ENCODE peak calls at places on chromosomes 11 and 22, in four cellular contexts. Z is GM12878, V is K562, G is HepG2. J is an unnamed sample.

GRCh38 chr11:57116654-57117053 is 65.1 kb upstream of the LRRC55 start:
- DNase-seq in V (peak), Z (no peak), G (peak), J (peak)

GRCh38 chr11:27116684-27117083 is 76.1 kb downstream of the BBOX1 start:
- DNase-seq in V (no peak), Z (no peak), G (no peak), J (peak)

GRCh38 chr11:9739108-9739507 is 75.2 kb downstream of the SWAP70 start:
- DNase-seq in G (no peak), V (no peak), Z (no peak), J (no peak)

GRCh38 chr11:2912498-2912897 is 16.7 kb downstream of the PHLDA2 start:
- DNase-seq in G (peak), Z (no peak), V (peak), J (no peak)

GRCh38 chr11:72617080-72617744 is 57.0 kb downstream of the PDE2A start:
- DNase-seq in G (no peak), V (no peak), Z (no peak), J (no peak)

GRCh38 chr11:122157540-122158173 is 41.6 kb upstream of the BLID start:
- DNase-seq in V (no peak), Z (no peak), G (no peak), J (no peak)

GRCh38 chr11:33257160-33257896 is at the start of gene HIPK3:
- DNase-seq in G (peak), V (peak), Z (no peak), J (peak)

GRCh38 chr11:87454246-87454645 is 416.5 kb downstream of the TMEM135 start:
- DNase-seq in V (no peak), G (no peak), Z (peak), J (no peak)

GRCh38 chr11:96081561-96081960 is 157.7 kb upstream of the MTMR2 start:
- DNase-seq in G (no peak), Z (no peak), V (no peak), J (no peak)

GRCh38 chr22:43308451-43309235 is 34.5 kb downstream of the SCUBE1 start:
- DNase-seq in G (no peak), V (no peak), Z (no peak), J (no peak)

GRCh38 chr11:2752204-2752772 is 52.5 kb upstream of the KCNQ1OT1 start:
- DNase-seq in G (no peak), V (no peak), Z (no peak), J (no peak)

GRCh38 chr11:32489464-32489863 is 54.1 kb upstream of the WT1 start:
- DNase-seq in V (peak), G (no peak), Z (no peak), J (no peak)

GRCh38 chr22:36334081-36334831 is 53.5 kb downstream of the MYH9 start:
- DNase-seq in Z (no peak), G (no peak), V (peak), J (no peak)

GRCh38 chr11:22193348-22194051 is 615 bp downstream of the ANO5 start:
- DNase-seq in V (peak), G (no peak), Z (no peak), J (peak)

GRCh38 chr11:13160745-13161144 is 116.8 kb upstream of the BMAL1 start:
- DNase-seq in V (no peak), G (no peak), Z (no peak), J (no peak)

GRCh38 chr11:122198291-122198983 is 82.4 kb upstream of the BLID start:
- DNase-seq in G (no peak), Z (no peak), V (no peak), J (no peak)

GRCh38 chr11:20672575-20672974 is 3.2 kb downstream of the NELL1 start:
- DNase-seq in G (peak), V (peak), Z (no peak), J (no peak)

GRCh38 chr22:38135133-38135706 is 24.7 kb upstream of the BAIAP2L2 start:
- DNase-seq in V (no peak), Z (no peak), G (no peak), J (no peak)

GRCh38 chr22:49663311-49663711 is 164.4 kb downstream of the BRD1 start:
- DNase-seq in G (no peak), V (no peak), Z (no peak), J (no peak)

GRCh38 chr22:44080936-44081853 is 57.1 kb downstream of the PARVB start:
- DNase-seq in G (peak), V (peak), Z (no peak), J (peak)

GRCh38 chr22:23180893-23181762 is 819 bp downstream of the BCR start:
- DNase-seq in G (no peak), V (peak), Z (no peak), J (no peak)

GRCh38 chr11:4882543-4882942 is 843 bp downstream of the OR51T1 start:
- DNase-seq in G (no peak), V (peak), Z (no peak), J (no peak)

DNA sequence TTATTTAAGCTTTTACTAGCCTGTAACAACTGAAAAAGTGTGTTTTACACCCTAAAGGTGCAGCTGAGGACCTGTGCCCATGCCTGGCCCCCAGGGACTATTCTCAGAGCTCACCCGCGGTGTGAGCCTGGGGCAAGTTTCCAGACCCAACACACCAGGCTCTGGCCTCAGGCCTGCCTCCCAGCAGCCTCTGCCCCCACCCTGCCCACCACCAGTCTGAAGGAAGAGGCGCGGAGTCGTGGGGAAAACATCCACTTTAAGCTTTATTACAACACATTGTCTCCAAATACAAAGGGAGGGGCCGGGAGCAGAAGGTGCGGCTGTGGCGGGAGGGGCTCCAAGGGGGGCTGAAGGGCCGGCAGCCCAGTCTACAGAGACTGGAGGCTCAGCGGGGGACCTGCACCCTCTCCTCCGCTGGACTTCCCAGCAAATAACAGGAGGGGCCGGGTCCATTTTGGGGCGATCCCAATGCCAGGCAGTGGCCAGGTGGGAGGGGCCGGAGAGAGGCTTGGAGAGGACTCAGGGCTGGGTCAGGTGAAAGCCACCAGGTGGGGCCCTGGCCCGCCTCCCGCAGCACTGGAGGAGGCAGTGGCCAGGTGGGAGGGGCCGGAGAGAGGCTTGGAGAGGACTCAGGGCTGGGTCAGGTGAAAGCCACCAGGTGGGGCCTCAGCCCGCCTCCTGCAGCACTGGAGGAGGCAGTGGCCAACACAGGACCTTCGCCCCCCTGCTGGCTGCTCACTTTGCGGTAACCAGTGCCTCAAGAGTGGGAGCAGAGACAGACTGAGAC is 18.1 kb downstream of the DUSP8 start:
- DNase-seq in Z (no peak), V (no peak), G (no peak), J (no peak)
- TF ChIP-seq BHLHE40 in Z (no peak), V (no peak), G (no peak), J (no peak)

GRCh38 chr22:40414306-40414705 is 43.9 kb downstream of the SGSM3 start:
- DNase-seq in Z (no peak), G (no peak), V (no peak), J (no peak)

GRCh38 chr22:40416267-40416570 is 45.8 kb downstream of the SGSM3 start:
- DNase-seq in V (no peak), G (no peak), Z (no peak), J (no peak)

GRCh38 chr22:40413873-40414272 is 43.5 kb downstream of the SGSM3 start:
- DNase-seq in Z (no peak), V (no peak), G (no peak), J (no peak)

GRCh38 chr22:40415531-40416266 is 45.3 kb downstream of the SGSM3 start:
- DNase-seq in Z (no peak), G (no peak), V (no peak), J (no peak)

GRCh38 chr22:40414838-40415505 is 44.6 kb downstream of the SGSM3 start:
- DNase-seq in V (no peak), Z (no peak), G (no peak), J (no peak)
- TF ChIP-seq TARDBP in V (no peak), Z (no peak), G (no peak), J (no peak)

GRCh38 chr11:19100885-19101284 is 16.1 kb upstream of the ZDHHC13 start:
- DNase-seq in Z (no peak), V (no peak), G (no peak), J (no peak)

GRCh38 chr11:19102521-19102900 is 14.5 kb upstream of the ZDHHC13 start:
- DNase-seq in Z (no peak), V (no peak), G (no peak), J (no peak)

DNA sequence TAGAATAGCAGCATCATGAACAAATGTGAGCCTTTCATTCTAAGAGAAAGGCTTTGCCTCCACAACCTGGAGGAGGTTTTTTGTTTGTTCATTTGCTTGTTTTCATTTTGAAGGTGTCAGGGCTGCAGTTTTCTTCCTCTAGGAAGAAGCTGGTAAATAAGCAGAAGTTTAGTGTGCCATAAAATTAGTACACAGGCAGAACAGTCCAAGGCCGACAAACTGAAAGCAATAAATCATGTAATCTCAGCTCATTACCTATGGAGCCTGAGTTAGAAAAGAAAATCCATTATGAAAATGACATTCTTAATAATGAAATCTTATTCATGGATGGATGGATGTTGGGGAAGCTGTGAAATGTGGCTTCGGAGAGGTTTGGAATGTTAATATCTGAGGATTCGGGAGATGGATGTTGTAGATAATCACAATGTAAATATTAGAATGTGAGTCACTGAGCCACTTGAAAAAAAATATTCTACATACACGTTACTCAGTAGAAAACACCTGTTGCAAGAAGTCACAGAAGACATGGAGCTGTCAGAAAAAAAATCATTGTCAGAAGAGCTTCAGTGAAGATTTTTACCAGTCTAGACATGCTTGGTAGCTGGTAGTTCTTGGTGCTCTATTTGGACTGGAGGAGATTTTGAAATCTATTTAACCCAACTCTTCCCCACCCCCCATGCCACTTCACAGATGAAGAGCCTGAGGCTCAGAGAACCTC is 15.0 kb upstream of the ZDHHC13 start:
- DNase-seq in V (no peak), Z (no peak), G (no peak), J (no peak)
- TF ChIP-seq BHLHE40 in V (no peak), Z (no peak), G (no peak), J (no peak)

DNA sequence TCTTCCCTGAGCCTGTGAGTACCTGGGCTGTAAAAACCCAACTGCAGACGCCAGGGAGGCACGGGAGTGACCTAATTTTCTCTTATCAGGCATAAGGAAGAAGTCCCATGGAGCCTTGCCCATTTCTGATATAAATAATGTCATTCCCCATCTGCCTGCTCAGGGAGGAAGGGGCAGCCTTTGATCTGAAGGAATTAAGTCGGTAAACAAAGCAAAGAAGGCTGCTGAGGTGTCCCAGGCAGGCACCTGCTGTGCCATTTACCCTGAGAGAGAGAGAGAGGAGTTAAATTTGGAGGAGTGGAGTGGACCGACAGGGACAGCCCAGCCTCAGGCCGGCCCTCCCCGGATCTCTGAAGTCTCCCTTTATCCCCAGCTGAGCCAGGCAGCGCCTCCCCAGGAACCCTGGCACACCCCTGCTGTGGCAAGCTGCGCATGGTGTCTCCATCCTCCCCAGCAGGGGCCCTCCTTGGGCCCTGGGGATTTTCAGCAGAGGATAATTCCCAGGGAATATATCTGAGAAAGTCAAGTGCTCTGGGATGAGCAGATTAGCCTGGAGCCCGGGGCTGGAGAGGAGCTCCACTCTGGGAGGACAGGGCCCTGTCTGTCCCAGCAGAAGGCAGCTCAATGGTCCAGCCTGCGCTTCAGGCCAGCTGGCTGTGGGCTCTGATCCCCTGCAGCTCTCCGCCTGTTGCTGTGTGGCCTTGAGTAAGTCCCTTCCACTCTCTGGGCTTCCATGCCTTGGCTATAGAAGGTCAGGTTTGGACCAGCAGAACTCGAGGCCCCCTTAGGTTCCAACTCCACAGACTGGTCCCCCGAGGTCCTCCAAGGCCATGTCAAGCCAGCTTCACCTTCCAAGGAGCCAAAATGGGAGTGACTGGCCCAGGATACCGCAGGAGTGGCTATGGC is 17.5 kb upstream of the CABP7 start:
- DNase-seq in G (no peak), V (no peak), Z (no peak), J (no peak)
- TF ChIP-seq TARDBP in G (no peak), V (no peak), Z (no peak), J (no peak)

GRCh38 chr22:19610518-19611253 is 86.5 kb upstream of the CLDN5 start:
- DNase-seq in Z (no peak), V (no peak), G (no peak), J (no peak)
- TF ChIP-seq BHLHE40 in Z (no peak), V (no peak), G (no peak), J (no peak)

DNA sequence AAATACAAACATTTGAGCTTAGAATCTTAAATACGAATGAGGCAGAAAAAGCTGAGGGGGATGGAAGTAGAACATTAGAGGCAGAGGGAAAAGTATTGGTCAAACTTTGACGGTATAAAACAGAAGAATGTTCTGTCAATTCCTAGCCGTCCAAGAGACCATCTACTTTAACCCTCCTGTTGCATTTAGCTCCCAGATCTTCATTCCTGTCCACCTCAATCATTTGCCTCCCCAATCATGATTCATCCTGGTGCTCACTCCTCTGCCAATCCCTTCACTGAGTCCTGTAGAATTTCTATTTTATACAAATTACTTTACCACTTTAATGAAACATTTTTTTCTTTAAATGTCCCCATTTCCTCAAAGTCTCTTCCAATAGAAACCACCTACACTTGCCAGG is 28.2 kb downstream of the C2CD3 start:
- DNase-seq in G (no peak), V (no peak), Z (no peak), J (no peak)
- TF ChIP-seq TARDBP in G (no peak), V (no peak), Z (no peak), J (no peak)

DNA sequence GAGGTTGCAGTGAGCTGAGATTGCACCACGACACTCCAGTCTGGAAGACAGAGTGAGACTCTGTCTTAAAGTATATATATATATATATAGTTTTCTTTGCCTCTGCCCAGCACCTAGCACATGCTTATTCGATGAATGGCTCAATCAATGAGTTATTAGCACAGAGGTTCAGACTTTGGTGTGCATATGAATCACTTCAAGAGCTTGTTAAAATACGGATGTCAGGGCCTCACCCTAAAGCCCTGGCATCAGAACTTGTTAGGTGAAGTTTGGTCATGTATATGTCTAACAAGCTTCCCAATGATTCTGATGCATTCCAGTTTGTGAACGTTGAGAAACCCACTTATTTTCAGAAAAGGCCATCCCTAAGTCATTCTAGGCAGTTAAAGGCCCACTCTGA is 21.8 kb upstream of the TMEM86A start:
- DNase-seq in G (no peak), V (no peak), Z (no peak), J (no peak)
- TF ChIP-seq BHLHE40 in G (no peak), V (no peak), Z (no peak), J (no peak)

DNA sequence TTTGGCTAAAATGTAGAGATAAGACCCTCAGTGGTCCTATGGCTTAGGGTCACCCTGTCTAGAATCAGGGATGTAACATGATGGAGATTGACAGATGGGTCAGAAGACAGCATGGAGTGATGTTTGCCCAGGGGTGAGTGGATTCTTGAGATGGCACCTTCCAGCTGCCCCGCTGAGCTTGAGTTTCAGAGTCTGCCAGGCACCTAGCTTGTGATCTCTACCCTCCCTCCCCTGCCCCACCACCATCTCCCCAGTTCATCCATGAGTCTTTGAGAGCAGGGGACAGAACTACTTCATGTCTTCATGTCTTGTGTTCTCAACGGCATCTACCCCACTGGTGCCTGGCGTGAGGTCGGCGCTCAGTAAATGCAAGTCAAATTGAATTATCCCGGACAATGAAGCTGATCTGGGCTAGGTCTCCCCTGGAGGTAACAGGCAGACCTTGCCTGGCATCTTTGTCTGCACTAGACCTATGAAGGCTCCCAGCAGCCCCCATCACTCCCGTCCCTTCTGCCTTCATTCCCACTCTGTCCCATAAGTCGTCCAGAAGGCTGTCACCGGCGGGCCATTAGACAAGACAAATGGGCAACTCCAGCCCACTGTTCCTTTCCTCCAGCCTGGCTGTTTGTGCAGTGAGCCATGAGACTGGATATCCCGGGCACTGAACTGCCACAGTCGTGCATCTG is 239.2 kb upstream of the TBCEL start:
- DNase-seq in Z (no peak), V (no peak), G (no peak), J (no peak)
- TF ChIP-seq TARDBP in Z (no peak), V (no peak), G (no peak), J (no peak)

GRCh38 chr11:118657709-118658108 is 21.7 kb downstream of the TREH start:
- DNase-seq in V (no peak), Z (no peak), G (no peak), J (no peak)
- TF ChIP-seq BHLHE40 in V (no peak), Z (no peak), G (no peak), J (no peak)

DNA sequence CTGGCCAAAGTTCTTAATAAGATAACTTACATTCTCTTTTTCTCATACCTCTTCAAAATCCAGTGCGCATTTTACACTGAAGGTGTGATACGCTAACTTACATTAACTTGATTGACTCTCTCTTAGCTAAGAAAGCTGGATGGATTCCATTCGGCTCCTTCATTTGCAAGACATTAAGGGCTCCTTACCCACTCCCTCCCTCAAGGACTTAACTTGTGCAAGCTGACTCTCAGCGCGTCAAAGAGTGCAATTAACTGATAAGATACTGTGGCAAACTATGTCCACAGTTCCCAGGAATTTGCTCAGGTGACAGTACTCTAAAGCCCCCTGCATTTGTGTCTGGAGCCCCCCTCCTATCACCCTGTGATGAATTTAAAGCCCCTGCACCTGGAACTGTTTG is 6.4 kb upstream of the RFPL1 start:
- DNase-seq in V (peak), G (no peak), Z (no peak), J (no peak)
- TF ChIP-seq TARDBP in V (no peak), G (no peak), Z (no peak), J (no peak)